ENCODE peak calls at places on chromosomes 2 and 18, in seven cellular contexts. E, I, J, A, C, K and T are unnamed samples. For H3K27me3, the result is how much of the 10 kb centered on the place peaks cover.

GRCh38 chr2:153105829-153106578 is 372.6 kb downstream of the RPRM start:
- DNase-seq in E (no peak), I (no peak), J (no peak), A (no peak), C (no peak), K (no peak), T (no peak)

GRCh38 chr18:31503011-31503410 is 5.0 kb downstream of the DSG2 start:
- DNase-seq in E (no peak), I (no peak), J (no peak), A (no peak), C (no peak), K (no peak), T (no peak)

GRCh38 chr2:100739735-100740432 is 80.1 kb upstream of the NPAS2 start:
- DNase-seq in E (no peak), I (no peak), J (no peak), A (no peak), C (no peak), K (no peak), T (no peak)

GRCh38 chr2:173451137-173451536 is 96.5 kb downstream of the CDCA7 start:
- DNase-seq in E (no peak), I (no peak), J (peak), A (no peak), C (no peak), K (no peak), T (no peak)

GRCh38 chr2:3730646-3731045 is 27.3 kb downstream of the DCDC2C start:
- DNase-seq in E (no peak), I (no peak), J (no peak), A (no peak), C (no peak), K (no peak), T (no peak)

GRCh38 chr2:54724560-54725342 is 1.3 kb downstream of the EML6 start:
- DNase-seq in E (peak), I (peak), J (peak), A (peak), C (peak), K (no peak), T (no peak)

GRCh38 chr2:240569998-240570530 is 1.8 kb downstream of the RNPEPL1 start:
- DNase-seq in E (no peak), I (no peak), J (no peak), A (peak), C (no peak), K (no peak), T (no peak)

GRCh38 chr18:74505776-74506175 is 9.6 kb downstream of the CNDP2 start:
- DNase-seq in E (no peak), I (peak), J (no peak), A (no peak), C (no peak), K (no peak), T (no peak)

GRCh38 chr2:65018141-65018582 is 29.0 kb downstream of the SLC1A4 start:
- DNase-seq in E (no peak), I (no peak), J (no peak), A (no peak), C (peak), K (no peak), T (no peak)

GRCh38 chr2:217551229-217551909 is 451.4 kb downstream of the TNS1 start:
- DNase-seq in E (no peak), I (peak), J (no peak), A (peak), C (no peak), K (peak), T (peak)

GRCh38 chr18:55546873-55547704 is 40.9 kb downstream of the TCF4 start:
- DNase-seq in E (no peak), I (no peak), J (no peak), A (no peak), C (no peak), K (peak), T (peak)

GRCh38 chr2:30231726-30232026 is 342 bp downstream of the LBH start:
- DNase-seq in E (no peak), I (no peak), J (no peak), A (no peak), C (no peak), K (no peak), T (no peak)

GRCh38 chr2:20515293-20516220 is 68.7 kb downstream of the RHOB start:
- DNase-seq in E (no peak), I (no peak), J (no peak), A (no peak), C (no peak), K (no peak), T (no peak)

GRCh38 chr2:239993291-239993690 is 31.9 kb downstream of the NDUFA10 start:
- DNase-seq in E (no peak), I (no peak), J (no peak), A (no peak), C (no peak), K (no peak), T (no peak)

GRCh38 chr2:150762571-150762970 is 275.1 kb upstream of the RND3 start:
- DNase-seq in E (no peak), I (no peak), J (no peak), A (no peak), C (no peak), K (no peak), T (no peak)

GRCh38 chr2:96578731-96579130 is 42.2 kb downstream of the ARID5A start:
- DNase-seq in E (no peak), I (no peak), J (no peak), A (no peak), C (no peak), K (no peak), T (no peak)

GRCh38 chr2:216426938-216427337 is 14.7 kb downstream of the SMARCAL1 start:
- DNase-seq in E (no peak), I (no peak), J (no peak), A (peak), C (no peak), K (peak), T (peak)

GRCh38 chr2:169716229-169716886 is 17.3 kb upstream of the KLHL23 start:
- DNase-seq in E (no peak), I (peak), J (no peak), A (no peak), C (no peak), K (no peak), T (peak)

GRCh38 chr2:40751981-40752380 is 300.1 kb upstream of the SLC8A1 start:
- DNase-seq in E (no peak), I (no peak), J (no peak), A (no peak), C (no peak), K (no peak), T (no peak)

GRCh38 chr2:217625475-217626245 is 377.1 kb downstream of the TNS1 start:
- DNase-seq in E (no peak), I (no peak), J (no peak), A (no peak), C (no peak), K (no peak), T (peak)

GRCh38 chr18:62914868-62915267 is 199.5 kb downstream of the PHLPP1 start:
- DNase-seq in E (no peak), I (no peak), J (no peak), A (no peak), C (no peak), K (no peak), T (no peak)

GRCh38 chr2:160646684-160647444 is 153.3 kb upstream of the RBMS1 start:
- DNase-seq in E (no peak), I (no peak), J (no peak), A (peak), C (no peak), K (no peak), T (no peak)

GRCh38 chr18:76564636-76565237 is 69.7 kb upstream of the ZNF516 start:
- DNase-seq in E (no peak), I (no peak), J (no peak), A (no peak), C (no peak), K (no peak), T (no peak)

GRCh38 chr2:25608718-25609117 is 64.7 kb downstream of the DTNB start:
- DNase-seq in E (no peak), I (no peak), J (no peak), A (no peak), C (no peak), K (no peak), T (no peak)

GRCh38 chr2:171810409-171810993 is 83.5 kb downstream of the SLC25A12 start:
- DNase-seq in E (no peak), I (no peak), J (no peak), A (no peak), C (no peak), K (no peak), T (no peak)

GRCh38 chr2:84493494-84493893 is 22.8 kb upstream of the DNAH6 start:
- DNase-seq in E (no peak), I (no peak), J (no peak), A (no peak), C (no peak), K (no peak), T (peak)

GRCh38 chr2:201496785-201497184 is 45.2 kb downstream of the STRADB start:
- DNase-seq in E (no peak), I (no peak), J (no peak), A (no peak), C (no peak), K (no peak), T (no peak)

GRCh38 chr2:12587729-12588522 is 128.8 kb upstream of the TRIB2 start:
- DNase-seq in E (no peak), I (no peak), J (no peak), A (peak), C (no peak), K (peak), T (peak)

GRCh38 chr2:132412021-132412420 is 4.6 kb upstream of the GPR39 start:
- DNase-seq in E (no peak), I (peak), J (no peak), A (no peak), C (no peak), K (no peak), T (no peak)

GRCh38 chr2:212892193-212892592 is 259.2 kb downstream of the IKZF2 start:
- DNase-seq in E (no peak), I (peak), J (no peak), A (no peak), C (no peak), K (no peak), T (no peak)

GRCh38 chr2:205563646-205564045 is 118.7 kb upstream of the NRP2 start:
- DNase-seq in E (no peak), I (peak), J (no peak), A (no peak), C (no peak), K (no peak), T (no peak)
- TF ChIP-seq CTCF in E (no peak), I (peak), J (no peak), A (peak), C (peak), K (peak), T (peak)

DNA sequence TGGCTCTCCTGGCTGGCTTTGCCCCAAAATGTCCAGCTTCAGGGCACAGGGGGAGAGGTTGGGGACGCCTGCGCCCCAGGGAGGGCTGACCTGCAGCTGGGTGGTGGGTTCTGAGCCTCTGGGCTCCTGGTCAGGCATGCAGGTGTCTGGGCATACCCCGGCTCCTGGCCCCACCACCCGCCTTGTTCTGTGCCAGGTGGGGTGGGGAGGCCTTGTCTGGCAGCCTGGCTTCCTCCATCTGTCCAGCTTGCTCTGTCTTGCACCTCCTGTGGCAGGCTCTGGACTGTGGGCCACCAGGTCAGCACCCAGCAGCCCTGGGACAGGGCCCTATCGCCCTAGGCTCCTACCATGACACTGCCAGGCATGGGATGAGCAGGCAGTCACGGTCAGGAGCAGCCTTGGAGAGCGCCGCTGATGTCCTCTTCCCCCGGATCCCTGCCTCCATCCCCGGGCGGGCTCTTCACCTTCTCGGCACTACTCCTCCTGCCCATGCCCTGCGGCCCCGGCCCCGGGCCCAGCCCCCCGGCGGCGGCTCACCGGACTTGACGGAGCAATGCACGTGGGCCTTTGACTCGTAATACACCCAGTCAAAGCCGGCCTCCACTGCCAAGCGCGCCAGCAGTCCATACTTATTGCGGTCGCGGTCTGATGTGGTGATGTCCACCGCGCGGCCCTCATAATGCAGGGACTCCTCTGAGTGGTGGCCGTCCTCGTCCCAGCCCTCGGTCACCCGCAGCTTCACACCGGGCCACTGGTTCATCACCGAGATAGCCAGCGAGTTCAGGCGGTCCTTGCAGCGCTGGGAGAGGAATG is 3.6 kb downstream of the IHH start:
- DNase-seq in E (no peak), I (peak), J (no peak), A (no peak), C (no peak), K (no peak), T (no peak)
- H3K27me3 ChIP-seq in E (under half), I (half or more), J (under half), A (half or more), C (half or more), K (half or more), T (under half)

GRCh38 chr18:42192251-42193248 is 237.5 kb downstream of the PIK3C3 start:
- DNase-seq in E (no peak), I (no peak), J (no peak), A (peak), C (no peak), K (peak), T (no peak)

GRCh38 chr18:42201137-42201536 is 246.1 kb downstream of the PIK3C3 start:
- DNase-seq in E (no peak), I (no peak), J (no peak), A (no peak), C (no peak), K (no peak), T (no peak)

GRCh38 chr18:42196651-42197050 is 241.6 kb downstream of the PIK3C3 start:
- DNase-seq in E (no peak), I (no peak), J (no peak), A (no peak), C (no peak), K (no peak), T (no peak)
- H3K4me3 ChIP-seq in E (no peak), I (no peak), J (no peak), A (no peak), C (no peak), K (no peak), T (no peak)

GRCh38 chr2:229825476-229825875 is 96.3 kb downstream of the TRIP12 start:
- DNase-seq in E (no peak), I (no peak), J (no peak), A (no peak), C (no peak), K (no peak), T (no peak)
- TF ChIP-seq CTCF in E (no peak), I (peak), J (no peak), A (no peak), C (peak), K (no peak), T (no peak)

GRCh38 chr2:37877457-37878315 is 47.4 kb upstream of the RMDN2 start:
- DNase-seq in E (no peak), I (no peak), J (no peak), A (peak), C (no peak), K (no peak), T (no peak)
- H3K27me3 ChIP-seq in E (under half), I (under half), J (under half), A (under half), C (under half), K (under half), T (under half)